ENCODE peak calls at places on chromosomes 16 and 17, in six cellular contexts. One of them, this sample, is unnamed.

GRCh38 chr16:1933097-1933661 is 9.8 kb downstream of the MSRB1 start:
- DNase-seq in fibroblast of mammary gland: no peak
- DNase-seq in astrocyte of the cerebellum: no peak
- DNase-seq in ovary: no peak
- DNase-seq in HFF-Myc: no peak
- DNase-seq in AG09309: no peak
- DNase-seq in this sample: no peak

GRCh38 chr17:27888945-27889344 is 4.2 kb downstream of the LYRM9 start:
- DNase-seq in fibroblast of mammary gland: no peak
- DNase-seq in astrocyte of the cerebellum: no peak
- DNase-seq in ovary: no peak
- DNase-seq in HFF-Myc: no peak
- DNase-seq in AG09309: no peak
- DNase-seq in this sample: peak; percentile 35

GRCh38 chr16:11805556-11805955 is 8.5 kb upstream of the ZC3H7A start:
- DNase-seq in fibroblast of mammary gland: no peak
- DNase-seq in astrocyte of the cerebellum: no peak
- DNase-seq in ovary: no peak
- DNase-seq in HFF-Myc: no peak
- DNase-seq in AG09309: no peak
- DNase-seq in this sample: no peak

GRCh38 chr16:85266857-85267256 is 154.6 kb upstream of the CIBAR2 start:
- DNase-seq in fibroblast of mammary gland: no peak
- DNase-seq in astrocyte of the cerebellum: no peak
- DNase-seq in ovary: no peak
- DNase-seq in HFF-Myc: no peak
- DNase-seq in AG09309: no peak
- DNase-seq in this sample: no peak

GRCh38 chr16:56771558-56772279 is 41.8 kb downstream of the NUP93 start:
- DNase-seq in fibroblast of mammary gland: no peak
- DNase-seq in astrocyte of the cerebellum: no peak
- DNase-seq in ovary: no peak
- DNase-seq in HFF-Myc: no peak
- DNase-seq in AG09309: no peak
- DNase-seq in this sample: no peak

GRCh38 chr17:79214459-79214858 is 139.8 kb downstream of the ENGASE start:
- DNase-seq in fibroblast of mammary gland: no peak
- DNase-seq in astrocyte of the cerebellum: no peak
- DNase-seq in ovary: no peak
- DNase-seq in HFF-Myc: no peak
- DNase-seq in AG09309: no peak
- DNase-seq in this sample: no peak

GRCh38 chr17:45299311-45299710 is 17.5 kb downstream of the MAP3K14 start:
- DNase-seq in fibroblast of mammary gland: no peak
- DNase-seq in astrocyte of the cerebellum: no peak
- DNase-seq in ovary: no peak
- DNase-seq in HFF-Myc: no peak
- DNase-seq in AG09309: no peak
- DNase-seq in this sample: no peak

GRCh38 chr16:89583895-89584644 is 8.5 kb downstream of the CPNE7 start:
- DNase-seq in fibroblast of mammary gland: no peak
- DNase-seq in astrocyte of the cerebellum: no peak
- DNase-seq in ovary: no peak
- DNase-seq in HFF-Myc: no peak
- DNase-seq in AG09309: no peak
- DNase-seq in this sample: no peak

GRCh38 chr17:38883592-38884526 is 14.0 kb downstream of the LASP1 start:
- DNase-seq in fibroblast of mammary gland: peak; percentile 36
- DNase-seq in astrocyte of the cerebellum: peak; percentile 74
- DNase-seq in ovary: no peak
- DNase-seq in HFF-Myc: no peak
- DNase-seq in AG09309: no peak
- DNase-seq in this sample: peak; percentile 56

GRCh38 chr17:80827646-80828643 is 163.7 kb upstream of the CHMP6 start:
- DNase-seq in fibroblast of mammary gland: peak; percentile 21
- DNase-seq in astrocyte of the cerebellum: no peak
- DNase-seq in ovary: no peak
- DNase-seq in HFF-Myc: no peak
- DNase-seq in AG09309: no peak
- DNase-seq in this sample: no peak

GRCh38 chr16:24776486-24777220 is 47.2 kb downstream of the TNRC6A start:
- DNase-seq in fibroblast of mammary gland: peak; percentile 97
- DNase-seq in astrocyte of the cerebellum: no peak
- DNase-seq in ovary: no peak
- DNase-seq in HFF-Myc: no peak
- DNase-seq in AG09309: peak; percentile 5
- DNase-seq in this sample: peak; percentile 91

GRCh38 chr17:55159251-55159650 is 105.5 kb upstream of the HLF start:
- DNase-seq in fibroblast of mammary gland: peak; percentile 44
- DNase-seq in astrocyte of the cerebellum: peak; percentile 42
- DNase-seq in ovary: no peak
- DNase-seq in HFF-Myc: no peak
- DNase-seq in AG09309: no peak
- DNase-seq in this sample: no peak

GRCh38 chr16:50266337-50267091 is at the start of gene ADCY7:
- DNase-seq in fibroblast of mammary gland: peak; percentile 76
- DNase-seq in astrocyte of the cerebellum: peak; percentile 32
- DNase-seq in ovary: peak; percentile 73
- DNase-seq in HFF-Myc: no peak
- DNase-seq in AG09309: peak; percentile 38
- DNase-seq in this sample: peak; percentile 81

GRCh38 chr17:36937961-36938565 is 788 bp downstream of the LHX1 start:
- DNase-seq in fibroblast of mammary gland: peak; percentile 16
- DNase-seq in astrocyte of the cerebellum: no peak
- DNase-seq in ovary: no peak
- DNase-seq in HFF-Myc: no peak
- DNase-seq in AG09309: no peak
- DNase-seq in this sample: peak; percentile 40

GRCh38 chr16:87747626-87748025 is 18.2 kb downstream of the KLHDC4 start:
- DNase-seq in fibroblast of mammary gland: no peak
- DNase-seq in astrocyte of the cerebellum: no peak
- DNase-seq in ovary: no peak
- DNase-seq in HFF-Myc: no peak
- DNase-seq in AG09309: no peak
- DNase-seq in this sample: no peak

GRCh38 chr16:30473231-30474061 is 904 bp downstream of the ITGAL start:
- DNase-seq in fibroblast of mammary gland: no peak
- DNase-seq in astrocyte of the cerebellum: no peak
- DNase-seq in ovary: no peak
- DNase-seq in HFF-Myc: no peak
- DNase-seq in AG09309: no peak
- DNase-seq in this sample: no peak

GRCh38 chr17:39939588-39940419 is 12.3 kb downstream of the LRRC3C start:
- DNase-seq in fibroblast of mammary gland: peak; percentile 96
- DNase-seq in astrocyte of the cerebellum: no peak
- DNase-seq in ovary: no peak
- DNase-seq in HFF-Myc: peak; percentile 79
- DNase-seq in AG09309: peak; percentile 59
- DNase-seq in this sample: peak; percentile 69

GRCh38 chr17:62823111-62823895 is 15.2 kb upstream of the MARCHF10 start:
- DNase-seq in fibroblast of mammary gland: peak; percentile 74
- DNase-seq in astrocyte of the cerebellum: no peak
- DNase-seq in ovary: no peak
- DNase-seq in HFF-Myc: no peak
- DNase-seq in AG09309: no peak
- DNase-seq in this sample: peak; percentile 82

GRCh38 chr16:26442333-26442732 is 624.4 kb upstream of the C16orf82 start:
- DNase-seq in fibroblast of mammary gland: no peak
- DNase-seq in astrocyte of the cerebellum: no peak
- DNase-seq in ovary: no peak
- DNase-seq in HFF-Myc: no peak
- DNase-seq in AG09309: no peak
- DNase-seq in this sample: no peak

GRCh38 chr17:50686494-50687199 is 21.1 kb downstream of the ANKRD40 start:
- DNase-seq in fibroblast of mammary gland: peak; percentile 80
- DNase-seq in astrocyte of the cerebellum: peak; percentile 90
- DNase-seq in ovary: peak; percentile 83
- DNase-seq in HFF-Myc: no peak
- DNase-seq in AG09309: peak; percentile 59
- DNase-seq in this sample: peak; percentile 48

GRCh38 chr17:37824534-37825485 is 80.0 kb upstream of the HNF1B start:
- DNase-seq in fibroblast of mammary gland: peak; percentile 65
- DNase-seq in astrocyte of the cerebellum: peak; percentile 76
- DNase-seq in ovary: no peak
- DNase-seq in HFF-Myc: peak; percentile 83
- DNase-seq in AG09309: no peak
- DNase-seq in this sample: peak; percentile 67

GRCh38 chr16:23348579-23349469 is 46.7 kb downstream of the SCNN1B start:
- DNase-seq in fibroblast of mammary gland: no peak
- DNase-seq in astrocyte of the cerebellum: no peak
- DNase-seq in ovary: no peak
- DNase-seq in HFF-Myc: no peak
- DNase-seq in AG09309: no peak
- DNase-seq in this sample: no peak

GRCh38 chr17:50594040-50594618 is 33.6 kb downstream of the CACNA1G start:
- DNase-seq in fibroblast of mammary gland: no peak
- DNase-seq in astrocyte of the cerebellum: no peak
- DNase-seq in ovary: no peak
- DNase-seq in HFF-Myc: no peak
- DNase-seq in AG09309: no peak
- DNase-seq in this sample: no peak

GRCh38 chr16:20987049-20987448 is 86.5 kb downstream of the LYRM1 start:
- DNase-seq in fibroblast of mammary gland: no peak
- DNase-seq in astrocyte of the cerebellum: no peak
- DNase-seq in ovary: no peak
- DNase-seq in HFF-Myc: no peak
- DNase-seq in AG09309: no peak
- DNase-seq in this sample: no peak

GRCh38 chr17:16027708-16028584 is 28.3 kb downstream of the TTC19 start:
- DNase-seq in fibroblast of mammary gland: peak; percentile 94
- DNase-seq in astrocyte of the cerebellum: peak; percentile 76
- DNase-seq in ovary: no peak
- DNase-seq in HFF-Myc: peak; percentile 71
- DNase-seq in AG09309: peak; percentile 85
- DNase-seq in this sample: peak; percentile 96

GRCh38 chr16:86869288-86870022 is 291.1 kb downstream of the FOXL1 start:
- DNase-seq in fibroblast of mammary gland: no peak
- DNase-seq in astrocyte of the cerebellum: no peak
- DNase-seq in ovary: no peak
- DNase-seq in HFF-Myc: no peak
- DNase-seq in AG09309: no peak
- DNase-seq in this sample: no peak

GRCh38 chr16:89922884-89923639 is at the start of gene TUBB3:
- DNase-seq in fibroblast of mammary gland: peak; percentile 66
- DNase-seq in astrocyte of the cerebellum: no peak
- DNase-seq in ovary: peak; percentile 78
- DNase-seq in HFF-Myc: no peak
- DNase-seq in AG09309: no peak
- DNase-seq in this sample: peak; percentile 79

GRCh38 chr16:88558457-88559442 is 11.5 kb upstream of the ZC3H18 start:
- DNase-seq in fibroblast of mammary gland: peak; percentile 71
- DNase-seq in astrocyte of the cerebellum: peak; percentile 20
- DNase-seq in ovary: peak; percentile 84
- DNase-seq in HFF-Myc: no peak
- DNase-seq in AG09309: no peak
- DNase-seq in this sample: peak; percentile 86

GRCh38 chr17:28743243-28744103 is at the start of gene TRAF4:
- DNase-seq in fibroblast of mammary gland: peak; percentile 79
- DNase-seq in astrocyte of the cerebellum: peak; percentile 70
- DNase-seq in ovary: peak; percentile 85
- DNase-seq in HFF-Myc: peak; percentile 81
- DNase-seq in AG09309: peak; percentile 78
- DNase-seq in this sample: peak; percentile 86

GRCh38 chr16:1048442-1049112 is 24.0 kb upstream of the SSTR5 start:
- DNase-seq in fibroblast of mammary gland: peak; percentile 27
- DNase-seq in astrocyte of the cerebellum: no peak
- DNase-seq in ovary: peak; percentile 31
- DNase-seq in HFF-Myc: no peak
- DNase-seq in AG09309: no peak
- DNase-seq in this sample: peak; percentile 55

GRCh38 chr17:73365934-73366623 is 54.3 kb upstream of the CDC42EP4 start:
- DNase-seq in fibroblast of mammary gland: no peak
- DNase-seq in astrocyte of the cerebellum: no peak
- DNase-seq in ovary: peak; percentile 56
- DNase-seq in HFF-Myc: no peak
- DNase-seq in AG09309: no peak
- DNase-seq in this sample: no peak

GRCh38 chr16:22868859-22869258 is 54.9 kb downstream of the HS3ST2 start:
- DNase-seq in fibroblast of mammary gland: no peak
- DNase-seq in astrocyte of the cerebellum: no peak
- DNase-seq in ovary: no peak
- DNase-seq in HFF-Myc: no peak
- DNase-seq in AG09309: no peak
- DNase-seq in this sample: no peak

GRCh38 chr17:44900894-44901293 is 1.6 kb upstream of the EFTUD2 start:
- DNase-seq in fibroblast of mammary gland: peak; percentile 89
- DNase-seq in astrocyte of the cerebellum: peak; percentile 88
- DNase-seq in ovary: no peak
- DNase-seq in HFF-Myc: no peak
- DNase-seq in AG09309: peak; percentile 35
- DNase-seq in this sample: peak; percentile 90

GRCh38 chr17:33202011-33202410 is 91.1 kb downstream of the ASIC2 start:
- DNase-seq in fibroblast of mammary gland: no peak
- DNase-seq in astrocyte of the cerebellum: no peak
- DNase-seq in ovary: no peak
- DNase-seq in HFF-Myc: no peak
- DNase-seq in AG09309: no peak
- DNase-seq in this sample: no peak
- TF ChIP-seq CTCF in fibroblast of mammary gland: no peak
- TF ChIP-seq CTCF in astrocyte of the cerebellum: no peak
- TF ChIP-seq CTCF in ovary: no peak
- TF ChIP-seq CTCF in HFF-Myc: no peak
- TF ChIP-seq CTCF in AG09309: no peak
- TF ChIP-seq CTCF in this sample: no peak

GRCh38 chr17:71458322-71458721 is 662.5 kb upstream of the SOX9 start:
- DNase-seq in fibroblast of mammary gland: no peak
- DNase-seq in astrocyte of the cerebellum: no peak
- DNase-seq in ovary: no peak
- DNase-seq in HFF-Myc: no peak
- DNase-seq in AG09309: no peak
- DNase-seq in this sample: no peak
- H3K4me3 ChIP-seq in fibroblast of mammary gland: no peak overlapping the region
- H3K4me3 ChIP-seq in astrocyte of the cerebellum: no peak overlapping the region
- H3K4me3 ChIP-seq in ovary: no peak overlapping the region
- H3K4me3 ChIP-seq in HFF-Myc: no peak overlapping the region
- H3K4me3 ChIP-seq in AG09309: no peak overlapping the region
- H3K4me3 ChIP-seq in this sample: no peak overlapping the region

DNA sequence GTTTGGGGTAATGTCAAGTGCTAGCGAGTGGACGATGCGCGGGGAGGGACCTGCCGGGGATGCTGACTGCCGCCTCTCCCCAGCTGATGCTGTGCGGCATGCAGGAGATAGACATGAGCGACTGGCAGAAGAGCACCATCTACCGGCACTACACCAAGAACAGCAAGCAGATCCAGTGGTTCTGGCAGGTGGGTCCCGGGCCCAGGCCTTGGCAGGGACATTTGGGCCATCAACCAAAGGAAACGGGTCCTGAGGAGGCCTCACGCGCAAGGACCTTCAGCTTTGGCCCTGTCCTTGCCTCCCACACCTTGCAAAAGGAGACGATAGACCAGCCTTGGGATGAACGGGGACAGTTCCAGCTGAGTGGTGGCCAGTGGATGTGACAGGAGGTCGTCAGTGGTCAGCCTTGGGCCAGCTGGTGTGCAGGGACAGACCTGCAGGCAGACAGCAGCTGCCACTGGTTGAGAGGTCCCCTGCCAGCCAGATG is 13.6 kb upstream of the CLEC18A start:
- DNase-seq in fibroblast of mammary gland: no peak
- DNase-seq in astrocyte of the cerebellum: no peak
- DNase-seq in ovary: no peak
- DNase-seq in HFF-Myc: no peak
- DNase-seq in AG09309: no peak
- DNase-seq in this sample: no peak
- TF ChIP-seq CTCF in fibroblast of mammary gland: peak; percentile 30
- TF ChIP-seq CTCF in astrocyte of the cerebellum: peak; percentile 47
- TF ChIP-seq CTCF in ovary: no peak
- TF ChIP-seq CTCF in HFF-Myc: peak; percentile 28
- TF ChIP-seq CTCF in AG09309: peak; percentile 41
- TF ChIP-seq CTCF in this sample: peak; percentile 2

GRCh38 chr16:75294773-75295172 is 43.3 kb upstream of the BCAR1 start:
- DNase-seq in fibroblast of mammary gland: no peak
- DNase-seq in astrocyte of the cerebellum: no peak
- DNase-seq in ovary: no peak
- DNase-seq in HFF-Myc: no peak
- DNase-seq in AG09309: no peak
- DNase-seq in this sample: no peak
- H3K4me3 ChIP-seq in fibroblast of mammary gland: no peak overlapping the region
- H3K4me3 ChIP-seq in astrocyte of the cerebellum: no peak overlapping the region
- H3K4me3 ChIP-seq in ovary: no peak overlapping the region
- H3K4me3 ChIP-seq in HFF-Myc: no peak overlapping the region
- H3K4me3 ChIP-seq in AG09309: no peak overlapping the region
- H3K4me3 ChIP-seq in this sample: no peak overlapping the region